ENCODE peak calls at places on chromosome 7, in four cellular contexts. O is AG09319; P is stimulated activated CD4-positive, alpha-beta T cell treated with anti-CD3 and anti-CD28 coated beads, Interleukin-12 subunit alpha, Interleukin-12 subunit beta, amount 100 ng/mL, for 4 hours; Q is H9. Y is an unnamed sample.

GRCh38 chr7:144019457-144019856 is 19.3 kb downstream of the OR6B1 start:
- DNase-seq in O (peak; percentile 66), P (no peak), Q (no peak), Y (no peak)

GRCh38 chr7:112744818-112745217 is 45.4 kb downstream of the TMEM168 start:
- DNase-seq in O (no peak), P (no peak), Q (no peak), Y (no peak)

GRCh38 chr7:135342887-135343286 is 109.2 kb downstream of the STRA8 start:
- DNase-seq in O (no peak), P (no peak), Q (no peak), Y (no peak)

GRCh38 chr7:85908051-85908450 is 721.2 kb upstream of the SEMA3D start:
- DNase-seq in O (no peak), P (no peak), Q (no peak), Y (no peak)

GRCh38 chr7:46811529-46811928 is 770.4 kb downstream of the TNS3 start:
- DNase-seq in O (peak; percentile 67), P (no peak), Q (no peak), Y (peak; percentile 86)

GRCh38 chr7:106715730-106716129 is 54.8 kb upstream of the CCDC71L start:
- DNase-seq in O (no peak), P (no peak), Q (no peak), Y (no peak)

GRCh38 chr7:131235489-131236317 is 92.0 kb upstream of the MKLN1 start:
- DNase-seq in O (peak; percentile 84), P (peak; percentile 47), Q (no peak), Y (peak; percentile 44)

GRCh38 chr7:95737828-95738505 is 34.4 kb upstream of the DYNC1I1 start:
- DNase-seq in O (no peak), P (no peak), Q (no peak), Y (no peak)

GRCh38 chr7:5693529-5693928 is 87.9 kb downstream of the RNF216 start:
- DNase-seq in O (no peak), P (no peak), Q (no peak), Y (no peak)

GRCh38 chr7:23065974-23066373 is 39.6 kb upstream of the KLHL7 start:
- DNase-seq in O (no peak), P (no peak), Q (no peak), Y (no peak)